ENCODE peak calls at places on chromosomes 7 and 10, in five cellular contexts. V is astrocyte of the spinal cord, B is aorta, J is H1, S is frontal cortex. L is an unnamed sample.

GRCh38 chr10:85995791-85996190 is 370.8 kb downstream of the GRID1 start:
- DNase-seq in J (no peak), S (no peak), V (peak), B (no peak), L (no peak)

GRCh38 chr7:26843696-26844095 is 20.7 kb downstream of the SKAP2 start:
- DNase-seq in V (peak), B (no peak), J (no peak), S (no peak), L (no peak)

GRCh38 chr7:47266131-47266706 is 315.7 kb downstream of the TNS3 start:
- DNase-seq in B (peak), J (peak), V (peak), S (peak), L (no peak)

GRCh38 chr10:94088926-94089381 is 95.2 kb downstream of the PLCE1 start:
- DNase-seq in J (no peak), S (no peak), B (no peak), V (peak), L (no peak)

GRCh38 chr10:77710759-77711682 is 73.4 kb upstream of the KCNMA1 start:
- DNase-seq in V (peak), B (peak), J (peak), S (peak), L (no peak)

GRCh38 chr7:158996214-158997109 is 140.1 kb downstream of the DYNC2I1 start:
- DNase-seq in V (no peak), B (no peak), S (no peak), J (no peak), L (no peak)

GRCh38 chr10:69317175-69318086 is 39.1 kb downstream of the HK1 start:
- DNase-seq in B (no peak), S (no peak), V (no peak), J (no peak), L (no peak)

GRCh38 chr10:12513003-12513365 is 163.6 kb downstream of the CAMK1D start:
- DNase-seq in S (no peak), J (no peak), V (no peak), B (no peak), L (no peak)

GRCh38 chr7:147235983-147236382 is 1119.4 kb downstream of the CNTNAP2 start:
- DNase-seq in J (no peak), B (no peak), S (no peak), V (no peak), L (no peak)

GRCh38 chr10:78515037-78515872 is 481.6 kb downstream of the RPS24 start:
- DNase-seq in V (no peak), S (no peak), J (no peak), B (peak), L (peak)

GRCh38 chr10:58936364-58936763 is 240.1 kb upstream of the PHYHIPL start:
- DNase-seq in V (no peak), S (no peak), J (no peak), B (no peak), L (no peak)

GRCh38 chr7:102431617-102432298 is 1.6 kb upstream of the ORAI2 start:
- DNase-seq in V (no peak), B (no peak), S (no peak), J (no peak), L (no peak)

GRCh38 chr10:119428789-119429188 is 113.7 kb downstream of the RGS10 start:
- DNase-seq in S (no peak), V (peak), J (no peak), B (no peak), L (no peak)

GRCh38 chr10:13450078-13450477 is 78.7 kb downstream of the BEND7 start:
- DNase-seq in J (no peak), B (no peak), S (no peak), V (peak), L (no peak)

GRCh38 chr10:5620223-5620721 is 46.1 kb downstream of the ASB13 start:
- DNase-seq in B (peak), J (no peak), V (no peak), S (no peak), L (no peak)

GRCh38 chr7:5396542-5396941 is 27.1 kb downstream of the TNRC18 start:
- DNase-seq in V (no peak), J (no peak), B (no peak), S (no peak), L (no peak)

GRCh38 chr7:25456467-25457171 is 228.3 kb upstream of the NPVF start:
- DNase-seq in J (no peak), V (no peak), S (no peak), B (no peak), L (no peak)

GRCh38 chr10:26840938-26841732 is 19.6 kb downstream of the ABI1 start:
- DNase-seq in B (no peak), J (no peak), S (no peak), V (no peak), L (no peak)

GRCh38 chr7:98526059-98526458 is 91.0 kb upstream of the NPTX2 start:
- DNase-seq in J (no peak), S (no peak), B (no peak), V (no peak), L (no peak)

GRCh38 chr10:78267598-78267997 is 233.9 kb downstream of the RPS24 start:
- DNase-seq in B (no peak), V (peak), S (no peak), J (no peak), L (no peak)

GRCh38 chr7:149455175-149455950 is 5.5 kb downstream of the ZNF777 start:
- DNase-seq in J (no peak), S (no peak), B (no peak), V (no peak), L (no peak)

GRCh38 chr7:91918356-91918755 is 22.3 kb upstream of the AKAP9 start:
- DNase-seq in V (no peak), S (no peak), B (no peak), J (no peak), L (no peak)

GRCh38 chr7:144670251-144670650 is 165.6 kb downstream of the TPK1 start:
- DNase-seq in J (no peak), V (peak), B (no peak), S (no peak), L (no peak)

GRCh38 chr10:19111501-19112267 is 63.1 kb downstream of the MALRD1 start:
- DNase-seq in V (no peak), S (no peak), B (no peak), J (no peak), L (no peak)

GRCh38 chr7:121451367-121452073 is 55.4 kb upstream of the FAM3C start:
- DNase-seq in B (no peak), V (no peak), S (no peak), J (no peak), L (no peak)

GRCh38 chr10:98074315-98074911 is 44.0 kb upstream of the CRTAC1 start:
- DNase-seq in S (no peak), V (peak), B (no peak), J (no peak), L (no peak)

GRCh38 chr7:115230882-115231508 is 309.1 kb downstream of the MDFIC start:
- DNase-seq in V (peak), J (no peak), S (no peak), B (no peak), L (no peak)

GRCh38 chr7:149414171-149414570 is 46.7 kb downstream of the ZNF777 start:
- DNase-seq in V (no peak), B (no peak), S (no peak), J (no peak), L (no peak)

GRCh38 chr10:119495061-119495505 is 47.4 kb downstream of the RGS10 start:
- DNase-seq in B (no peak), V (no peak), J (no peak), S (no peak), L (no peak)

GRCh38 chr10:133261726-133262325 is 14.8 kb downstream of the ADAM8 start:
- DNase-seq in S (peak), B (peak), V (peak), J (no peak), L (peak)

GRCh38 chr10:4315529-4315928 is 510.5 kb upstream of the AKR1E2 start:
- DNase-seq in V (peak), B (no peak), S (no peak), J (no peak), L (no peak)

GRCh38 chr10:126027707-126028106 is 131.3 kb downstream of the FANK1 start:
- DNase-seq in B (no peak), J (no peak), S (no peak), V (no peak), L (no peak)

GRCh38 chr10:35421553-35422178 is 85.4 kb downstream of the CCNY start:
- DNase-seq in B (no peak), S (peak), V (peak), J (no peak), L (no peak)

GRCh38 chr7:100946111-100946510 is 3.2 kb upstream of the MUC3A start:
- DNase-seq in V (no peak), B (no peak), S (no peak), J (no peak), L (no peak)

GRCh38 chr10:73251683-73252444 is 580 bp downstream of the MRPS16 start:
- DNase-seq in V (no peak), S (no peak), B (no peak), J (no peak), L (no peak)

GRCh38 chr7:13850185-13850752 is 139.2 kb downstream of the ETV1 start:
- DNase-seq in V (peak), J (no peak), B (no peak), S (no peak), L (no peak)

GRCh38 chr7:150385240-150385830 is 6.2 kb downstream of the ZNF775 start:
- DNase-seq in V (no peak), B (no peak), S (no peak), J (no peak), L (no peak)